ENCODE peak calls at places on chromosome 4, in nine cellular contexts. D, Q, V, O, U, F, Y, E and I are unnamed samples.

GRCh38 chr4:184189966-184190365 is 27.7 kb downstream of the ENPP6 start:
- DNase-seq in Y (no peak), V (no peak), O (no peak), U (no peak), Q (no peak), F (no peak), E (peak), D (no peak), I (no peak)

GRCh38 chr4:34861661-34862060 is 1382.7 kb downstream of the ARAP2 start:
- DNase-seq in O (no peak), V (no peak), F (peak), E (no peak), U (no peak), D (no peak), Q (no peak), Y (no peak), I (no peak)

GRCh38 chr4:94621491-94622080 is 136.2 kb upstream of the BMPR1B start:
- DNase-seq in Y (no peak), O (no peak), D (no peak), F (peak), Q (peak), E (peak), U (peak), V (no peak), I (no peak)

GRCh38 chr4:52998413-52998812 is 136.3 kb downstream of the RASL11B start:
- DNase-seq in Y (no peak), V (no peak), E (no peak), F (no peak), Q (no peak), O (no peak), U (no peak), D (no peak), I (no peak)

GRCh38 chr4:165874799-165875371 is 1.8 kb downstream of the TLL1 start:
- DNase-seq in Q (peak), O (no peak), D (no peak), E (peak), F (peak), U (no peak), V (peak), Y (no peak), I (no peak)

GRCh38 chr4:110540606-110541440 is 64.9 kb downstream of the ENPEP start:
- DNase-seq in Q (peak), V (no peak), D (no peak), Y (no peak), E (peak), F (peak), O (no peak), U (peak), I (no peak)

GRCh38 chr4:22474636-22475310 is 41.1 kb downstream of the ADGRA3 start:
- DNase-seq in U (peak), V (no peak), Y (no peak), F (peak), Q (peak), D (no peak), O (no peak), E (peak), I (no peak)

GRCh38 chr4:5622596-5622995 is 85.8 kb downstream of the EVC2 start:
- DNase-seq in U (no peak), Y (no peak), F (no peak), O (no peak), D (no peak), Q (no peak), E (no peak), V (no peak), I (no peak)

GRCh38 chr4:81039351-81040174 is 9.1 kb downstream of the BMP3 start:
- DNase-seq in F (peak), Y (no peak), O (no peak), V (no peak), E (peak), D (no peak), Q (no peak), U (no peak), I (no peak)

GRCh38 chr4:103099691-103100392 is at the start of gene BDH2:
- DNase-seq in D (peak), Q (peak), V (no peak), Y (peak), E (peak), F (peak), U (peak), O (peak), I (peak)

GRCh38 chr4:71195932-71196331 is 142.9 kb upstream of the SLC4A4 start:
- DNase-seq in V (no peak), Y (peak), D (no peak), E (no peak), O (no peak), U (peak), F (peak), Q (no peak), I (no peak)

GRCh38 chr4:39104255-39104654 is 42.2 kb downstream of the KLHL5 start:
- DNase-seq in F (no peak), U (peak), O (no peak), D (no peak), E (peak), V (no peak), Y (no peak), Q (no peak), I (no peak)

GRCh38 chr4:1593038-1593417 is 91.1 kb downstream of the FAM53A start:
- DNase-seq in O (no peak), V (peak), Q (no peak), Y (no peak), E (no peak), D (no peak), F (no peak), U (no peak), I (peak)

GRCh38 chr4:58214376-58214775 is 1104.2 kb upstream of the IGFBP7 start:
- DNase-seq in E (no peak), O (no peak), Y (no peak), Q (no peak), F (no peak), D (no peak), U (no peak), V (no peak), I (no peak)

GRCh38 chr4:58216461-58216860 is 1106.3 kb upstream of the IGFBP7 start:
- DNase-seq in Q (no peak), Y (no peak), U (no peak), O (no peak), F (no peak), E (no peak), V (no peak), D (no peak), I (no peak)
- H3K27ac ChIP-seq in Q (no peak), Y (no peak), U (no peak), O (no peak), F (no peak), E (no peak), V (no peak), D (no peak), I (no peak)

DNA sequence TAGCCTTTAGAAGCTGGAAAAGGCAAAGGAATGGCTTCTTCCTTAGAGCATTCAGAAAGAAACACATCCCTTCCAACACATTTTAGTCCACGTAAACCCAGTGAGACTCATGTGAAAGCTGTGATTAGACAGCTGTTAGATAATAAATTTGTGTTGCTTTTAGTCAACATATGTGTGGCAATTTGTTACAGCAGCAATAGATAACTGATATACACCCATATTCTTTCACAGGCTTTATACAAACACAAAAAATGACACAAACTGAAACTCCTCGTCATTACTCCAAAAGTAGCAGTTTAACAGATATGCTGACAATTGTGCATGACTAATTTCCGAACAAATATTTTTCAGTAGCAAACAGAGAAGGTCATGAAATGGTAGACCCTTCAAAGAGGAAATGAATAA is 65.3 kb downstream of the ANTXR2 start:
- DNase-seq in Y (no peak), E (peak), F (no peak), Q (peak), D (no peak), O (no peak), V (no peak), U (no peak), I (no peak)
- TF ChIP-seq CTCF in Y (no peak), E (no peak), F (no peak), Q (no peak), D (no peak), O (no peak), V (no peak), U (no peak), I (no peak)

DNA sequence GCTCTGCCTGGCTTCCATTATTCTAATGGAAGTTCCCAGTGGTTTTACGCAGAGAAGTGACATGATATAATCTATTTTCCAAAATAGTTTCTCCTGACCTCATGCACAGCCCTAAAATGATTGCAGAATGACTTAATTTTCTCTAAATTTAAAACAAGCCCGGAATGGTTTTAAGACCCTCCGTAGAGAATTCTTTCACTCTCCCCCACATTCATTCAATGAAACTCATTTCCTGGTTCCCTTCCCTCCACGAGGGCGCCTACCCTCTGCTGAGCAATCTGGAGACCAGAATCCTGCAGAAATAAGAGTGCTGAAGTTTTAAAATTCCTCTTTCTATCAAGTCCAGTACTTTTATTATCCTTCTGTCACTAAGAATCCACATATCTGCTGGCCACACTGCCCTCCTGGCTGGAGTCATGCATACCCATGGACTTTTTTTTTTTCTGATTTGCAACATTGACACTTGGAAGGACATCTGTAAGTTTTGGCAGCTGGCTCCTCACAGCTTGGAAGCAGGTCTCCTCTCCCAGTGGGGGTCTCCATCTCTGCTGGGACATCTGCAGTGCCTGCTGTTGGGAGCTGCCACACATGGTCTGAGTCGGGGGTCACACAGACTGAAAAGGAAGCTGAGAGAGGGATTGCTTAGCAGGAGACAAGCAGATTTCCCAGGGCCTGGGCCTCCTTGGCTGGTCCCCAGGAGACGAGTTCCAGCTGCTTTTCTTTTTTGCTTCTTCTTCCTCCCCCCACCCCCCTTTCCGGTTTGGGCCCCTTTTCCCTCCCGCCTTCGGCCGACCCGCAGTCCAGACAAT is 86.1 kb downstream of the SOWAHB start:
- DNase-seq in Y (no peak), V (peak), F (peak), U (peak), D (no peak), E (no peak), Q (peak), O (no peak), I (no peak)
- H3K27ac ChIP-seq in Y (peak), V (peak), F (no peak), U (peak), D (no peak), E (no peak), Q (peak), O (no peak), I (peak)

GRCh38 chr4:13645075-13645474 is 17.6 kb upstream of the BOD1L1 start:
- DNase-seq in V (no peak), F (no peak), Y (no peak), Q (no peak), U (no peak), E (no peak), O (no peak), D (no peak), I (no peak)
- TF ChIP-seq CTCF in V (no peak), F (peak), Y (peak), Q (peak), U (no peak), E (peak), O (no peak), D (no peak), I (no peak)

GRCh38 chr4:119286377-119287002 is 35.4 kb downstream of the FABP2 start:
- DNase-seq in V (no peak), D (no peak), Y (peak), Q (peak), F (peak), E (peak), U (peak), O (no peak), I (no peak)

GRCh38 chr4:119290598-119290997 is 31.3 kb downstream of the FABP2 start:
- DNase-seq in U (no peak), D (no peak), V (no peak), E (no peak), O (no peak), F (no peak), Q (no peak), Y (no peak), I (no peak)

GRCh38 chr4:119289313-119289712 is 32.6 kb downstream of the FABP2 start:
- DNase-seq in Q (no peak), O (no peak), E (no peak), D (no peak), F (no peak), V (no peak), U (no peak), Y (no peak), I (no peak)

GRCh38 chr4:119281374-119281773 is 40.6 kb downstream of the FABP2 start:
- DNase-seq in Y (no peak), D (no peak), V (no peak), O (no peak), F (peak), Q (no peak), U (no peak), E (no peak), I (no peak)

GRCh38 chr4:119284876-119285611 is 36.9 kb downstream of the FABP2 start:
- DNase-seq in V (no peak), O (no peak), Q (peak), F (peak), Y (no peak), E (peak), D (no peak), U (peak), I (no peak)
- H3K27ac ChIP-seq in V (no peak), O (peak), Q (no peak), F (peak), Y (no peak), E (no peak), D (no peak), U (peak), I (peak)

GRCh38 chr4:29571322-29571721 is 1148.8 kb upstream of the PCDH7 start:
- DNase-seq in U (no peak), Y (no peak), Q (no peak), F (no peak), E (no peak), V (no peak), D (no peak), O (no peak), I (no peak)
- TF ChIP-seq CTCF in U (no peak), Y (no peak), Q (no peak), F (no peak), E (no peak), V (no peak), D (no peak), O (no peak), I (no peak)